ENCODE peak calls at places on chromosomes 2 and 18, in four cellular contexts. W is A549, G is GM12892, Z is breast epithelium. V is an unnamed sample.
A peak's percentile ranks its signal among the peaks of the same experiment; 100 is the strongest.

GRCh38 chr18:28041366-28041765 is 135.6 kb downstream of the CDH2 start:
- DNase-seq in W (peak; percentile 47), G (no peak), Z (no peak), V (no peak)

GRCh38 chr2:71748227-71748626 is 294.9 kb downstream of the DYSF start:
- DNase-seq in W (peak; percentile 41), G (no peak), Z (no peak), V (peak; percentile 77)

GRCh38 chr2:174835797-174836255 is 71.6 kb upstream of the CHRNA1 start:
- DNase-seq in W (no peak), G (no peak), Z (no peak), V (no peak)

GRCh38 chr2:118185210-118186109 is 97.2 kb downstream of the INSIG2 start:
- DNase-seq in W (peak; percentile 37), G (peak; percentile 48), Z (peak; percentile 30), V (peak; percentile 31)

GRCh38 chr2:19955544-19956422 is 34.1 kb downstream of the WDR35 start:
- DNase-seq in W (peak; percentile 90), G (peak; percentile 47), Z (peak; percentile 18), V (peak; percentile 47)

GRCh38 chr2:39413063-39413722 is 23.9 kb downstream of the MAP4K3 start:
- DNase-seq in W (no peak), G (no peak), Z (no peak), V (no peak)

GRCh38 chr2:239192975-239193374 is 207.8 kb downstream of the HDAC4 start:
- DNase-seq in W (no peak), G (no peak), Z (no peak), V (no peak)

GRCh38 chr2:47112665-47113435 is 42.3 kb downstream of the STPG4 start:
- DNase-seq in W (no peak), G (no peak), Z (no peak), V (no peak)

GRCh38 chr2:234414591-234414990 is 82.3 kb downstream of the ARL4C start:
- DNase-seq in W (no peak), G (no peak), Z (no peak), V (no peak)

GRCh38 chr2:151576080-151576479 is 158.2 kb downstream of the NEB start:
- DNase-seq in W (no peak), G (no peak), Z (no peak), V (no peak)

GRCh38 chr2:216849987-216850386 is 9.9 kb downstream of the TNP1 start:
- DNase-seq in W (no peak), G (no peak), Z (peak; percentile 72), V (no peak)

GRCh38 chr18:45231606-45232005 is 383.7 kb upstream of the SLC14A2 start:
- DNase-seq in W (no peak), G (no peak), Z (no peak), V (no peak)

GRCh38 chr2:64766841-64767669 is 113.3 kb upstream of the SERTAD2 start:
- DNase-seq in W (no peak), G (no peak), Z (no peak), V (no peak)

GRCh38 chr2:227890495-227891079 is 19.2 kb downstream of the DAW1 start:
- DNase-seq in W (peak; percentile 54), G (no peak), Z (no peak), V (no peak)

GRCh38 chr2:234242446-234242810 is 191.9 kb downstream of the SPP2 start:
- DNase-seq in W (no peak), G (no peak), Z (no peak), V (no peak)

GRCh38 chr2:152755029-152755428 is 36.6 kb downstream of the ARL6IP6 start:
- DNase-seq in W (peak; percentile 43), G (no peak), Z (no peak), V (no peak)

GRCh38 chr2:101751875-101752619 is 54.5 kb downstream of the MAP4K4 start:
- DNase-seq in W (no peak), G (no peak), Z (no peak), V (no peak)

GRCh38 chr2:52311862-52312261 is 1279.9 kb upstream of the NRXN1 start:
- DNase-seq in W (no peak), G (no peak), Z (no peak), V (no peak)

GRCh38 chr2:208222351-208222750 is 32.5 kb downstream of the IDH1 start:
- DNase-seq in W (no peak), G (no peak), Z (no peak), V (peak; percentile 8)

GRCh38 chr2:241545113-241545512 is 13.4 kb upstream of the BOK start:
- DNase-seq in W (no peak), G (no peak), Z (no peak), V (peak; percentile 61)

GRCh38 chr2:8566788-8567468 is 114.9 kb upstream of the ID2 start:
- DNase-seq in W (no peak), G (no peak), Z (no peak), V (no peak)

GRCh38 chr2:142307716-142308115 is 176.9 kb upstream of the LRP1B start:
- DNase-seq in W (no peak), G (no peak), Z (no peak), V (no peak)

GRCh38 chr2:8737571-8738175 is 55.8 kb downstream of the ID2 start:
- DNase-seq in W (no peak), G (no peak), Z (no peak), V (no peak)

GRCh38 chr18:61546598-61546997 is 213.4 kb downstream of the CDH20 start:
- DNase-seq in W (no peak), G (no peak), Z (no peak), V (no peak)

GRCh38 chr18:27665264-27665799 is 480.2 kb upstream of the CHST9 start:
- DNase-seq in W (no peak), G (no peak), Z (no peak), V (no peak)

DNA sequence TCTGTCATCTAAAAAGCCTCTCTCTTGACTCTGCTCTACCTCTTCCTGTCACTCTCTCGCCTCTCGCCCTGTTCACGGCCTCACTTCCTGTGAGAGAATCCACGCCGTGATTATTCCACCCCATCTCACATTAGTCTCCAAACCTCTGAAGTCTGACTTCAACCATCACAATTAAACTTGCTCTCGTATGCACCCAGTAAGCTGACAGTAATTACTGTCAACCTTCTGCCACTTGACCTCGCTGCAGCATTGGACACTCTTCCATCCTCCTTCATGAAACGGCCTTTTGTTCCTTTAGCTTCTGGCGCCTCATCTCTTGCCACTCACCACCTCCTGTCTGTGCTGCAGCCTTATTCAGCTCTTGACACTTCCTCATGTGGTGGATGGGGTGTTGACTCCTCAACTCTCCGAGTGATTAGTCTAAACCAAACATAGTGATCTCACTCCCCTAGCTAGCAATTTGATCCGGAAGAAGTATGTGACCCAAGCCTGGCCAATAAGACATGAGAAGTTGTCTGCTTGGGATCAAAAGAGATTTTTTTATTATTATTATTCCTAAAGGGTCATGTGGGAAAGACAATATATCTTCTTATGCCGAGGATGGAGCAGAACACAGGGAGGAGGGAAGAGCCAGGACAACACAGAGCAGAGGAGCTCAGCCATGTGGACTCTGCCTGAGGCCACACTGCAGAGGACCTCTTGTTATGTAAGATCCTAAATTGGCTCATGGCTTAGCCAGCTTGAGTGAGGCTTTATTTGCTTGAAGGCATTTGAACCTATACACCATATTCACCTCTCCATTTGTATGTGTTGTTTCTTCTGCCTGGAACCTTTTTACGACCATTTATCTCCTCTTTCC is 38.4 kb upstream of the MYO1B start:
- DNase-seq in W (no peak), G (no peak), Z (no peak), V (no peak)
- TF ChIP-seq POLR2A in W (no peak), G (no peak), Z (no peak), V (no peak)

GRCh38 chr2:108589786-108590185 is 55.5 kb downstream of the LIMS1 start:
- DNase-seq in W (no peak), G (no peak), Z (no peak), V (no peak)
- TF ChIP-seq POLR2A in W (no peak), G (no peak), Z (no peak), V (no peak)

GRCh38 chr2:205141381-205141780 is 540.9 kb upstream of the NRP2 start:
- DNase-seq in W (no peak), G (no peak), Z (no peak), V (no peak)

GRCh38 chr2:205145888-205146287 is 536.4 kb upstream of the NRP2 start:
- DNase-seq in W (no peak), G (no peak), Z (no peak), V (no peak)

GRCh38 chr2:205139822-205140612 is 542.3 kb upstream of the NRP2 start:
- DNase-seq in W (no peak), G (no peak), Z (no peak), V (no peak)
- TF ChIP-seq POLR2A in W (no peak), G (no peak), Z (no peak), V (no peak)

DNA sequence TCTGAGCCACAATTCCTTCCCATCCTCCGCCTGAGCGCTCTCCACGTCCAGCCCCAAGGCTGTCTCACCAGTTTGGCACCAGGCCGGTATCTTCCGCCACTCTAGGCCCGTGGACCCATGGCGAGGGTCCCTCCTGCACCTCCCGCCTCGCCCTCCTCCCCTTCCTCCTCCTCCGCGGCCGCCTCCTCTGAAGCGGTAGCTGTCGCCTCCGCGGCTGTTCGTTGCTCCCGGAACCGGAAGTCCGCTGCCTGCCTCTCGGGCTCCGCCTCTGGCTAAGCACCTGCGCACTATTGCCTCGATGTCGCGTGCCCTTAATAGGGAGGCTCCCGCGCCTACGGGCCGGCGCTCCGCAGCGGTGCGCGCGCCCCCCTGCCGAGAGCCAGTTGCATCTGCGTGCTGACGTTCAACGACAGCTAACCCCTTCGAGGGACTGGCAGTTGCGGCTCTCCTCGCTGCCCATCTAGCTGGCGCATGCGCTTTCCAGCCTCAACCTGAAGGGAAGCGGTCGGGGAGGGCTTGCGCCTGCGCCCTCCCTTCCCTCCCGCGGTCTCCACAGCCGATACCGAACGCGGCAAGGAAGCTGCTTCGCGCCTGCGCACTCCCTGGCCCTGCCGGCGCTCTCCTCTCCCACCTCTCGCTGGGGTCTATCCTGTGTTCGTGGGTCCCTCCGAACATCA is at the start of gene MBD1:
- DNase-seq in W (peak; percentile 96), G (peak; percentile 97), Z (peak; percentile 96), V (peak; percentile 75)
- TF ChIP-seq POLR2A in W (peak; percentile 87), G (peak; percentile 98), Z (peak; percentile 81), V (peak; percentile 83)

GRCh38 chr2:27715318-27716165 is 51.9 kb downstream of the SLC4A1AP start:
- DNase-seq in W (peak; percentile 61), G (no peak), Z (no peak), V (no peak)
- TF ChIP-seq POLR2A in W (peak; percentile 4), G (no peak), Z (no peak), V (peak; percentile 14)

GRCh38 chr18:711330-711692 is 1.1 kb downstream of the ENOSF1 start:
- DNase-seq in W (peak; percentile 12), G (no peak), Z (no peak), V (no peak)
- TF ChIP-seq POLR2A in W (no peak), G (no peak), Z (no peak), V (no peak)

DNA sequence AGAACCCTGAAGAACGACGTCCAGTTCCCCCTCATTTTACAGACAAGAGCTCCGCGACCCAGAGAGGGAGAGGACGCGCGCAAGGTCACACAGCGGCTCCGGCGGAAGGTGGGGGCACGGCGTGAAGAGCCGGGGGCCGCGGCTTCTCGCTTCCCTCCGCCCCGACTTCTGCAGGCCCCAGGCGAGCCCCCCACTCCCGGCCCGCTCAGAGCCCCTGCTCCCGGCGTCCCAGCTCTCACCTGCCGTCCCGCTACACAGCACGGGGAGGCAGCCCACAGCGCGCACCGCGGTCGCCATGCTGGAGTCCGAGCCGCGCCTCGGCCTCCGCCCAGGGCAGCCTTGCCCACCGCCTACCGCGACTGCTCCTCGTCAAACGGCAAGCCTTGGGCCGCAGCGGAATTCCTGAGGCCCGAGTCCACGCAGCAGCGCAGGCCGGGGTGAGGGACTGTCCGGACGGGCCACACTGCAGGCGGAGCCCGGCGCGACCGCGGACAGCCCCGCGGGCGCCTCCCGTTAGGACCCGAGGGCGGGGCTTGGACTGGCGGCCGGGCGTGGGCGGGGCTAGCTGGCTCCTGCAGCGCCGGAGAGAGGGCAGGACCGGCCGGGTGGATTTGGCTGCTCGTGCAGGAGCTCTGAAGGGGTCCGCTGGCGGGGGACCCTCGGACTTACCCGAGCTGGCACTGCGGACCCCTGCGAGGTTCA is at the start of gene MRPS5:
- DNase-seq in W (peak; percentile 76), G (peak; percentile 90), Z (peak; percentile 65), V (peak; percentile 90)
- TF ChIP-seq POLR2A in W (peak; percentile 74), G (peak; percentile 90), Z (no peak), V (peak; percentile 65)